ENCODE peak calls at places on chromosomes 2 and 18, in seven cellular contexts. X is SW 1271, P is GM19239, C is NB4, Y is caudate nucleus, B is stomach, D is lower leg skin. I is an unnamed sample.

GRCh38 chr18:63708650-63709049 is 5.9 kb downstream of the SERPINB11 start:
- DNase-seq in B (no peak), C (no peak), D (no peak), P (no peak), Y (no peak), X (no peak), I (no peak)

GRCh38 chr2:136134126-136134525 is 16.2 kb upstream of the CXCR4 start:
- DNase-seq in P (no peak), C (peak), Y (no peak), X (no peak), D (no peak), B (no peak), I (no peak)

GRCh38 chr2:17282245-17282644 is 236.0 kb downstream of the RAD51AP2 start:
- DNase-seq in P (no peak), B (no peak), X (no peak), Y (no peak), C (no peak), D (no peak), I (no peak)

GRCh38 chr2:57842531-57842930 is 204.1 kb upstream of the VRK2 start:
- DNase-seq in P (no peak), Y (no peak), D (no peak), C (no peak), X (no peak), B (no peak), I (no peak)

GRCh38 chr2:128412181-128412871 is 93.7 kb upstream of the HS6ST1 start:
- DNase-seq in Y (no peak), B (peak), X (no peak), D (peak), P (no peak), C (peak), I (no peak)

GRCh38 chr2:219003267-219003634 is 10.0 kb upstream of the CRYBA2 start:
- DNase-seq in B (no peak), X (no peak), Y (no peak), D (no peak), P (no peak), C (no peak), I (no peak)

GRCh38 chr18:48879008-48879431 is 71.7 kb downstream of the SMAD7 start:
- DNase-seq in D (no peak), P (no peak), X (no peak), Y (no peak), B (peak), C (no peak), I (no peak)

GRCh38 chr2:218077464-218078216 is 8.6 kb downstream of the RUFY4 start:
- DNase-seq in X (no peak), D (peak), C (no peak), B (no peak), P (no peak), Y (no peak), I (no peak)

GRCh38 chr2:193793914-193794313 is 1599.2 kb upstream of the TMEFF2 start:
- DNase-seq in P (no peak), C (no peak), B (no peak), Y (no peak), D (no peak), X (no peak), I (no peak)

GRCh38 chr2:234708091-234708683 is 211.3 kb upstream of the ARL4C start:
- DNase-seq in Y (no peak), P (no peak), D (peak), B (no peak), X (no peak), C (no peak), I (no peak)

GRCh38 chr2:177314194-177314593 is 49.7 kb upstream of the NFE2L2 start:
- DNase-seq in Y (no peak), P (no peak), X (no peak), C (no peak), D (no peak), B (no peak), I (no peak)

GRCh38 chr2:31764169-31764568 is 183.4 kb upstream of the SRD5A2 start:
- DNase-seq in B (no peak), D (no peak), Y (no peak), C (no peak), X (no peak), P (no peak), I (no peak)

GRCh38 chr2:16118611-16119590 is 178.6 kb downstream of the MYCN start:
- DNase-seq in D (no peak), X (no peak), Y (no peak), B (no peak), C (no peak), P (no peak), I (no peak)

GRCh38 chr2:217742837-217743236 is 260.0 kb downstream of the TNS1 start:
- DNase-seq in B (no peak), X (no peak), C (peak), P (no peak), Y (no peak), D (no peak), I (no peak)

GRCh38 chr2:113198790-113199612 is 25.2 kb downstream of the PSD4 start:
- DNase-seq in B (peak), X (peak), D (peak), C (no peak), Y (peak), P (peak), I (no peak)

GRCh38 chr18:8001711-8002110 is 434.6 kb downstream of the PTPRM start:
- DNase-seq in C (no peak), P (no peak), B (no peak), D (no peak), X (no peak), Y (no peak), I (no peak)

GRCh38 chr2:71692621-71693277 is 239.4 kb downstream of the DYSF start:
- DNase-seq in C (no peak), D (peak), X (no peak), P (no peak), B (no peak), Y (no peak), I (no peak)

GRCh38 chr2:4898706-4899105 is 793.5 kb upstream of the SOX11 start:
- DNase-seq in B (no peak), D (no peak), C (no peak), X (no peak), Y (no peak), P (no peak), I (no peak)

GRCh38 chr18:5122270-5122669 is 74.8 kb downstream of the AKAIN1 start:
- DNase-seq in P (no peak), X (no peak), B (no peak), D (no peak), C (no peak), Y (no peak), I (no peak)

GRCh38 chr2:85071096-85071495 is 62.1 kb upstream of the TCF7L1 start:
- DNase-seq in P (no peak), B (no peak), Y (no peak), D (no peak), X (no peak), C (no peak), I (no peak)

GRCh38 chr18:11125372-11126315 is 23.7 kb downstream of the PIEZO2 start:
- DNase-seq in Y (no peak), B (no peak), D (no peak), P (no peak), X (no peak), C (no peak), I (no peak)

GRCh38 chr2:42755161-42755900 is 8.6 kb downstream of the OXER1 start:
- DNase-seq in X (no peak), Y (peak), P (no peak), B (no peak), C (no peak), D (no peak), I (no peak)

GRCh38 chr2:201432038-201432437 is 19.2 kb downstream of the TRAK2 start:
- DNase-seq in C (peak), Y (no peak), X (peak), B (no peak), P (no peak), D (no peak), I (no peak)

I was measured in glomerular endothelial cell.